ENCODE peak calls at places on chromosome 14, in eight cellular contexts. C is CD8-positive, alpha-beta memory T cell; Z is suprapubic skin; T is body of pancreas; Y is heart left ventricle; D is CD8-positive, alpha-beta T cell; O is HL-60; F is tibial artery. R is an unnamed sample.

GRCh38 chr14:20748439-20748838 is 2.8 kb downstream of the EDDM3A start:
- DNase-seq in O (no peak), F (no peak), Y (no peak), T (no peak), Z (no peak), C (no peak), D (no peak), R (no peak)

GRCh38 chr14:104791425-104791824 is 4.1 kb downstream of the AKT1 start:
- DNase-seq in Y (no peak), F (no peak), D (no peak), T (no peak), C (no peak), O (no peak), Z (no peak), R (no peak)

GRCh38 chr14:50941151-50941550 is 3.1 kb downstream of the PYGL start:
- DNase-seq in C (no peak), T (no peak), F (no peak), D (no peak), Y (no peak), Z (no peak), O (no peak), R (no peak)

GRCh38 chr14:105069887-105070759 is 4.9 kb upstream of the GPR132 start:
- DNase-seq in C (no peak), T (no peak), Y (peak), Z (peak), F (peak), O (peak), D (peak), R (peak)

GRCh38 chr14:81681466-81681865 is 147.8 kb upstream of the SEL1L start:
- DNase-seq in Z (no peak), F (no peak), Y (no peak), C (no peak), O (no peak), D (no peak), T (no peak), R (no peak)

GRCh38 chr14:104376202-104377140 is 203.1 kb upstream of the C14orf180 start:
- DNase-seq in O (no peak), Z (no peak), D (no peak), Y (peak), T (no peak), C (no peak), F (no peak), R (peak)

GRCh38 chr14:78530078-78530477 is 359.9 kb downstream of the NRXN3 start:
- DNase-seq in O (no peak), Z (no peak), D (no peak), Y (no peak), F (no peak), C (no peak), T (peak), R (no peak)

GRCh38 chr14:83883732-83884131 is 1646.2 kb upstream of the FLRT2 start:
- DNase-seq in D (no peak), T (no peak), O (no peak), C (no peak), Y (no peak), F (no peak), Z (no peak), R (no peak)

GRCh38 chr14:53742226-53742607 is 214.4 kb downstream of the BMP4 start:
- DNase-seq in D (no peak), T (no peak), Z (no peak), O (no peak), C (no peak), Y (no peak), F (no peak), R (no peak)

GRCh38 chr14:66772146-66772545 is 264.2 kb downstream of the GPHN start:
- DNase-seq in C (no peak), F (no peak), O (no peak), T (no peak), D (no peak), Y (no peak), Z (no peak), R (no peak)

GRCh38 chr14:97948841-97949240 is 1151.7 kb downstream of the VRK1 start:
- DNase-seq in Z (no peak), T (no peak), Y (no peak), O (no peak), C (no peak), F (no peak), D (no peak), R (no peak)

GRCh38 chr14:28542040-28542439 is 224.5 kb upstream of the FOXG1 start:
- DNase-seq in Z (no peak), F (no peak), T (no peak), C (no peak), D (no peak), O (no peak), Y (no peak), R (no peak)

GRCh38 chr14:26597136-26598080 is at the start of gene NOVA1:
- DNase-seq in D (peak), Y (peak), Z (peak), T (peak), C (no peak), O (no peak), F (peak), R (peak)

GRCh38 chr14:88468396-88468795 is 82.9 kb downstream of the SPATA7 start:
- DNase-seq in D (no peak), Z (no peak), F (no peak), Y (no peak), C (no peak), O (no peak), T (no peak), R (no peak)

GRCh38 chr14:90656986-90657385 is 159.2 kb downstream of the TTC7B start:
- DNase-seq in C (no peak), Z (no peak), D (no peak), F (no peak), Y (peak), O (no peak), T (no peak), R (no peak)

GRCh38 chr14:22466520-22466919 is 122.5 kb downstream of the DAD1 start:
- DNase-seq in Z (no peak), T (no peak), Y (no peak), D (no peak), O (no peak), F (no peak), C (no peak), R (no peak)

GRCh38 chr14:73295198-73295796 is 58.0 kb downstream of the PAPLN start:
- DNase-seq in F (no peak), Z (no peak), C (no peak), O (no peak), Y (no peak), T (peak), D (no peak), R (no peak)

GRCh38 chr14:86574026-86574777 is 1044.3 kb downstream of the FLRT2 start:
- DNase-seq in Y (no peak), C (no peak), O (no peak), D (no peak), T (no peak), F (no peak), Z (no peak), R (no peak)

GRCh38 chr14:76613616-76614015 is 147.7 kb upstream of the VASH1 start:
- DNase-seq in F (no peak), Y (no peak), D (no peak), T (no peak), Z (no peak), C (no peak), O (no peak), R (no peak)

GRCh38 chr14:31411218-31411727 is 9.1 kb downstream of the HEATR5A start:
- DNase-seq in D (no peak), O (no peak), Z (no peak), T (no peak), Y (no peak), C (no peak), F (no peak), R (no peak)

GRCh38 chr14:25042362-25043299 is 7.3 kb downstream of the STXBP6 start:
- DNase-seq in C (no peak), Y (no peak), F (no peak), T (peak), D (no peak), O (no peak), Z (no peak), R (no peak)

GRCh38 chr14:53943751-53944083 is 12.9 kb downstream of the BMP4 start:
- DNase-seq in C (no peak), Y (no peak), Z (no peak), O (no peak), T (no peak), D (no peak), F (no peak), R (no peak)

GRCh38 chr14:68211421-68211820 is 391.8 kb downstream of the RAD51B start:
- DNase-seq in F (no peak), Z (no peak), Y (no peak), O (no peak), C (no peak), T (no peak), D (no peak), R (no peak)

GRCh38 chr14:22344673-22345072 is 244.4 kb downstream of the DAD1 start:
- DNase-seq in C (no peak), O (no peak), F (no peak), D (no peak), T (no peak), Z (no peak), Y (no peak), R (no peak)

GRCh38 chr14:103543140-103543539 is 14.1 kb downstream of the TRMT61A start:
- DNase-seq in T (no peak), Z (no peak), C (no peak), F (no peak), Y (peak), O (no peak), D (no peak), R (peak)

GRCh38 chr14:97411938-97412612 is 614.9 kb downstream of the VRK1 start:
- DNase-seq in O (no peak), T (no peak), Z (no peak), D (peak), C (no peak), F (no peak), Y (no peak), R (no peak)

GRCh38 chr14:103099081-103099732 is 4.7 kb downstream of the EXOC3L4 start:
- DNase-seq in D (no peak), C (no peak), Z (no peak), T (peak), Y (peak), F (no peak), O (no peak), R (no peak)

GRCh38 chr14:39243831-39244230 is 10.1 kb downstream of the MIA2 start:
- DNase-seq in F (no peak), C (no peak), T (no peak), D (no peak), O (no peak), Z (no peak), Y (no peak), R (no peak)

GRCh38 chr14:95488376-95489162 is 27.9 kb downstream of the SYNE3 start:
- DNase-seq in O (peak), C (no peak), Z (no peak), D (no peak), T (no peak), Y (no peak), F (peak), R (no peak)
- H3K27ac ChIP-seq in O (no peak), C (no peak), Z (peak), D (no peak), T (no peak), Y (no peak), F (peak), R (no peak)

GRCh38 chr14:55625481-55625880 is 45.5 kb downstream of the KTN1 start:
- DNase-seq in Z (no peak), T (no peak), F (no peak), C (no peak), Y (no peak), O (no peak), D (no peak), R (no peak)
- H3K4me3 ChIP-seq in Z (no peak), T (no peak), F (no peak), C (no peak), Y (no peak), O (no peak), D (no peak), R (no peak)

GRCh38 chr14:71141701-71142374 is 234.6 kb downstream of the PCNX1 start:
- DNase-seq in D (no peak), C (no peak), T (no peak), F (no peak), Y (no peak), O (no peak), Z (peak), R (no peak)
- H3K27ac ChIP-seq in D (no peak), C (no peak), T (no peak), F (no peak), Y (no peak), O (peak), Z (no peak), R (no peak)

GRCh38 chr14:74953686-74954085 is 1.7 kb downstream of the PGF start:
- DNase-seq in C (no peak), D (no peak), F (no peak), O (no peak), Y (no peak), T (no peak), Z (no peak), R (no peak)
- H3K4me3 ChIP-seq in C (no peak), D (no peak), F (peak), O (no peak), Y (peak), T (no peak), Z (peak), R (peak)

GRCh38 chr14:100371773-100372172 is 48.6 kb downstream of the SLC25A47 start:
- DNase-seq in O (no peak), C (no peak), F (no peak), D (no peak), T (no peak), Z (no peak), Y (no peak), R (no peak)
- H3K27ac ChIP-seq in O (no peak), C (peak), F (no peak), D (no peak), T (no peak), Z (no peak), Y (peak), R (peak)

GRCh38 chr14:37472906-37473305 is 122.1 kb downstream of the FOXA1 start:
- DNase-seq in D (no peak), C (no peak), Z (no peak), F (no peak), O (no peak), Y (no peak), T (no peak), R (no peak)

GRCh38 chr14:37470251-37470650 is 124.8 kb downstream of the FOXA1 start:
- DNase-seq in D (no peak), O (no peak), C (no peak), T (no peak), F (no peak), Y (no peak), Z (no peak), R (no peak)

GRCh38 chr14:37469650-37470049 is 125.4 kb downstream of the FOXA1 start:
- DNase-seq in T (no peak), Y (no peak), C (no peak), F (no peak), Z (no peak), O (no peak), D (no peak), R (no peak)

DNA sequence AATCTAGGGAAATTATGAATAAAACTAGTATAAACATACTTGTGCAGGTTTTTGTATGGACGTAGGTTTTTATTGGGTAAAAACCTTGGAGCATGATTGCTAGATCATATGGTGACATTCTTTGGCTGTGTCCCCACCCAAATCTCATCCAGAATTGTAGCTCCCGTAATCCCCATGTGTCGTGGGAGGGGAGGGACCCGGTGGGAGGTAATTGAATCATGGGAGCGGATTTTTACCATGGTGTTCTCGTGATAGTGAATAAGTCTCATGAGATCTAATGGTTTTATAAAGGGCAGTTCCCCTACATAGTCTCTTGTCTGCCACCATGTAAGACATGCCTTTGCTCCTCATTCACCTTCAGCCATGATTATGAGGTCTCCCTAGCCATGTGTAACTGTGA is 120.9 kb downstream of the FOXA1 start:
- DNase-seq in O (no peak), T (no peak), Y (no peak), C (no peak), F (no peak), Z (no peak), D (no peak), R (no peak)
- H3K4me3 ChIP-seq in O (no peak), T (no peak), Y (no peak), C (no peak), F (no peak), Z (no peak), D (no peak), R (no peak)

GRCh38 chr14:71959055-71959454 is 26.8 kb downstream of the RGS6 start:
- DNase-seq in C (no peak), F (no peak), Z (no peak), Y (no peak), T (no peak), D (no peak), O (no peak), R (no peak)
- H3K27ac ChIP-seq in C (no peak), F (no peak), Z (no peak), Y (no peak), T (no peak), D (no peak), O (no peak), R (no peak)

DNA sequence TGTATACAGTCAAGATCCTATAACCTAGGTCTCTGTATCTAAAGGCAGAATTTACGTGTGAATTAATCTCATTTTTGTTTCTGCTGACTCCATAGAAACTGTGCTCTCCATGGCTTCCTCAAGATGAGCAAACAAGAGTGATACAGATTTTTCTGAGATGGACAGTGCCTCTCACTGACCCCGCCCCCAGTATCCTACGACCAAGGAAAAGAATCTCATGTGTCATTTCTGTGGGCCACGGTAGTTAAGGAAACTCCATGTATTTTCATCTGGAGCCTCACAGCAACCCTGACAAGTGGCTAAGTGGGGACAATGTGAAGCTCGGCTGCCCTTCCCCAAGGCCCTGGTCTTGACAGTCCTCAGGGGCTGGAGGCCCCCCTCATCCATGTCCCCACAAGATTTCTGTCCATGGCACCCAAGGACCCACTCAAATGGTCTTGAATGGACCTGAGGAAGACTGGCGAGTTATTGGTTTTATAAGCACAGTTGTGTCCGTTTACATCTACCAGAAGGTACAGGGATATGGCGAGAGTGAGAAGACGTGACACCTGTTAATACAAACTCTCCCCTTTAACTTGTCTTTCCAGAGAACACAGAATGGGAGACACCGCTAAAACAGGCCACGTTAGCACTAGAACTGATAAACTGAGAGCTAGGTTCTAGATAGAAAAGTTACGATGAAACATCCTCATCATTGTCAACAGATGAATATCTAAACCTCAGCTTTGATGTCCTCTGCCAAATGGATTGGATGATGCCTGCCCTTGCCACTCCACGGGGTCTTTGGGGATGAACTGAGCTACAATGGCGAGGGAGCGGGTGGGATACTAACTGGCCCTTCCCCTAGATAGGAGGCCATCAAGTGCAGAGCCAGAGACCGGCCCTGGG is 108.4 kb upstream of the EGLN3 start:
- DNase-seq in C (no peak), T (no peak), D (no peak), Y (no peak), Z (no peak), F (no peak), O (no peak), R (no peak)
- H3K4me3 ChIP-seq in C (peak), T (peak), D (peak), Y (peak), Z (peak), F (peak), O (peak), R (peak)

GRCh38 chr14:61418749-61419148 is 97.4 kb downstream of the PRKCH start:
- DNase-seq in Y (no peak), F (no peak), C (no peak), T (no peak), Z (no peak), O (no peak), D (no peak), R (no peak)

GRCh38 chr14:61416587-61416986 is 95.2 kb downstream of the PRKCH start:
- DNase-seq in D (no peak), F (no peak), C (no peak), O (no peak), Y (no peak), Z (no peak), T (no peak), R (no peak)

GRCh38 chr14:61417890-61418455 is 96.6 kb downstream of the PRKCH start:
- DNase-seq in Y (no peak), O (no peak), Z (no peak), T (no peak), C (no peak), D (no peak), F (no peak), R (no peak)

GRCh38 chr14:61419201-61419600 is 97.8 kb downstream of the PRKCH start:
- DNase-seq in C (no peak), D (no peak), Z (no peak), Y (no peak), T (no peak), F (no peak), O (no peak), R (no peak)

GRCh38 chr14:61417141-61417540 is 95.8 kb downstream of the PRKCH start:
- DNase-seq in C (no peak), T (no peak), D (no peak), Y (no peak), O (no peak), F (no peak), Z (no peak), R (no peak)
- H3K27ac ChIP-seq in C (no peak), T (no peak), D (no peak), Y (peak), O (no peak), F (no peak), Z (no peak), R (no peak)

DNA sequence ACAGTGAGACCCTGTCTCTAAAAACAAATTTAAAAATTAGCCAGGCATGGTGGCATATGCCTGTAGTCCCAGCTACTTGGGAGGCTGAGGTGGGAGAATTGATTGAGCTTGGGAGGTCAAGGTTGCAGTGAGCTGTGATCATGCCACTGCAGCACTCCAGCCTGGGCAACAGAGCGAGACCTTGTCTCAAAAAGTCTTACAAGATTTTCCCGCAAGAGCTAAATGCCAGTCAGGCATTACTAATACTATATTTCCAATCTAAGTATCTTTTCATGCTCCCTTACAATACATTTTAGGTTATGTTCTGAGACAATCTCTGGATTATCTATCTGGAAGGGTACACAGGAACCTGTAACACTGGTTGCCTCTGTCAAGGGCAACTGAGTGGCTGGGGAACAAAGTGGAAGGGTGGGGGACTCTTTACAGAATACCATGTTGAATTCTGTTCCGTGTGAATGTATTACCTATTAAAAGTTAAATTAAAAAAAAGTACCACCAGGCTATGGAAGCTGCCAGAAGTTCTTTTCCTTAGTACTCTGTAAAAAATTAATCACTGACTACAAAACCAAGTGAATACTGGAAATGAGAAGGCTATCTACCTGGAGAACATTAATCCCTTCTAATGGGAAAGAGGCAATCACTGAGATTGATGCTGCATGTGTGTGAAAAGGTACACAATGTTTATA is 56.7 kb downstream of the BTBD7 start:
- DNase-seq in D (no peak), O (no peak), Y (no peak), Z (no peak), T (peak), C (no peak), F (no peak), R (no peak)
- H3K4me3 ChIP-seq in D (no peak), O (no peak), Y (no peak), Z (no peak), T (no peak), C (no peak), F (no peak), R (no peak)